ENCODE peak calls at places on chromosomes 6 and 20, in four cellular contexts. L is adipocyte; V is CD4-positive, alpha-beta memory T cell; I is psoas muscle. J is an unnamed sample.

GRCh38 chr6:15329154-15329781 is 83.4 kb downstream of the JARID2 start:
- DNase-seq in L (peak; percentile 61), V (no peak), I (no peak), J (no peak)

GRCh38 chr6:128167552-128167951 is 266.7 kb upstream of the THEMIS start:
- DNase-seq in L (no peak), V (no peak), I (no peak), J (no peak)

GRCh38 chr6:81751388-81752083 is 945 bp downstream of the TENT5A start:
- DNase-seq in L (peak; percentile 74), V (peak; percentile 15), I (peak; percentile 83), J (peak; percentile 63)

GRCh38 chr6:151291145-151292055 is 51.6 kb downstream of the AKAP12 start:
- DNase-seq in L (peak; percentile 84), V (no peak), I (peak; percentile 66), J (peak; percentile 84)

GRCh38 chr20:36318166-36318565 is 12.0 kb downstream of the DLGAP4 start:
- DNase-seq in L (no peak), V (no peak), I (peak; percentile 53), J (no peak)

GRCh38 chr6:66865771-66866170 is 1158.7 kb upstream of the EYS start:
- DNase-seq in L (no peak), V (no peak), I (no peak), J (no peak)

GRCh38 chr6:49264909-49265308 is 198.1 kb downstream of the MMUT start:
- DNase-seq in L (no peak), V (no peak), I (no peak), J (no peak)

GRCh38 chr6:33426590-33427563 is 7.0 kb downstream of the SYNGAP1 start:
- DNase-seq in L (peak; percentile 41), V (peak; percentile 59), I (no peak), J (no peak)

GRCh38 chr20:53873249-53873642 is 197.1 kb downstream of the BCAS1 start:
- DNase-seq in L (no peak), V (no peak), I (no peak), J (no peak)

GRCh38 chr6:117908246-117909107 is 1.4 kb downstream of the SLC35F1 start:
- DNase-seq in L (no peak), V (no peak), I (no peak), J (no peak)
- H3K27me3 ChIP-seq in L (peaks cover 38% of the 10 kb centered on the region), V (peaks cover 15% of the 10 kb centered on the region), I (peaks cover 62% of the 10 kb centered on the region), J (peaks cover 52% of the 10 kb centered on the region)

GRCh38 chr6:152815230-152815922 is 64.8 kb downstream of the VIP start:
- DNase-seq in L (no peak), V (no peak), I (no peak), J (no peak)
- H3K27me3 ChIP-seq in L (no peaks in the 10 kb centered on the region), V (no peaks in the 10 kb centered on the region), I (no peaks in the 10 kb centered on the region), J (no peaks in the 10 kb centered on the region)

DNA sequence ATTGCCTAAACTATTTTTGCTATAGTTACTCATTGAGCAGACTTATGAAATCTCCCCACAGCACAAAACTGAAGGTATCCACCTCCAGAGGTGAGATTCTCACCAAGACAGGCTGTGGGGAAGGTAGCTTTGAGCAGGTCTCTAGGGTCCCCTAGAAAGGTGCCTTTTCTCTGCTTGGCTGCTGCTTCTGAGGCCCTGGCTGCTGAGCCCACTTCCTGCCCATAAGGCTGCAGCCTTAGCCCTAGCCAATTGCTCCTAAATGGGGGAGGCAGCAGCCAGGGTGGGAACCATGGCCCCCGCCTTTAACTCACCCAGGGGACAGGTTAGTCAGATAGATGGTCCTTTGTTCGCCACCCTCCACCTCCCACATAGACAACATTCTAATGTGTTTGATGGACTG is 3.6 kb downstream of the NT5E start:
- DNase-seq in L (no peak), V (no peak), I (no peak), J (no peak)
- H3K27me3 ChIP-seq in L (no peaks in the 10 kb centered on the region), V (no peaks in the 10 kb centered on the region), I (peaks cover 8% of the 10 kb centered on the region), J (no peaks in the 10 kb centered on the region)

DNA sequence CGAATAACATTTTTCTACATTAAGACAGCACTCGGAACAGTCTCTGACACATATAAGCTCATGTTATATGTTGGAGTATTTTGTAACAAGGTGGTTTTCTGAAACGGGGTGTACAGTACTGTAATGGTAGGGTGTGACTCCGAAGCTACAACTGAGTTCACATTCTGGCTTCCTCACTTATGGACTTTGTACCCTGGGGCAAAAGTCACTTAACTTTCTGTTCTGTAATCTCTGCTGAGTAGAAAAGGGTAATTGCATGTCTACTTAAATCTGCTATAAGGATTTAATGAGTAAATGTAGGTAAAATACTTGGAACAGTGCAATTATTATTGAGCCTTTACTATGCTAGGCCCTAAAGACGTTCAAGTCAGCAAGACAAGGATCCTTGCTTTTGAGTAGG is 4.7 kb upstream of the LTV1 start:
- DNase-seq in L (no peak), V (no peak), I (no peak), J (no peak)
- H3K27me3 ChIP-seq in L (no peaks in the 10 kb centered on the region), V (no peaks in the 10 kb centered on the region), I (no peaks in the 10 kb centered on the region), J (no peaks in the 10 kb centered on the region)

GRCh38 chr6:142558785-142559184 is 257.0 kb downstream of the ADGRG6 start:
- DNase-seq in L (no peak), V (no peak), I (no peak), J (no peak)
- H3K27me3 ChIP-seq in L (peaks cover 5% of the 10 kb centered on the region), V (no peaks in the 10 kb centered on the region), I (no peaks in the 10 kb centered on the region), J (no peaks in the 10 kb centered on the region)

GRCh38 chr20:37905969-37906613 is 3.2 kb downstream of the VSTM2L start:
- DNase-seq in L (no peak), V (no peak), I (no peak), J (no peak)

GRCh38 chr20:37904008-37904675 is 1.2 kb downstream of the VSTM2L start:
- DNase-seq in L (no peak), V (no peak), I (no peak), J (no peak)

GRCh38 chr20:37902504-37903313 is at the start of gene VSTM2L:
- DNase-seq in L (peak; percentile 53), V (no peak), I (no peak), J (no peak)

GRCh38 chr20:37903317-37904007 is 535 bp downstream of the VSTM2L start:
- DNase-seq in L (no peak), V (no peak), I (no peak), J (no peak)

GRCh38 chr20:37904845-37905244 is 1.9 kb downstream of the VSTM2L start:
- DNase-seq in L (no peak), V (no peak), I (no peak), J (no peak)
- H3K27me3 ChIP-seq in L (peaks cover 24% of the 10 kb centered on the region), V (peaks cover 9% of the 10 kb centered on the region), I (peaks cover 68% of the 10 kb centered on the region), J (peaks cover 99% of the 10 kb centered on the region)